ENCODE peak calls at places on chromosomes 13 and 19, in eight cellular contexts. C, D, K, L, T, I, V and F are unnamed samples.

GRCh38 chr13:109697936-109698335 is 88.4 kb downstream of the IRS2 start:
- DNase-seq in C (no peak), D (no peak), K (no peak), L (no peak), T (no peak), I (no peak), V (no peak), F (no peak)

GRCh38 chr13:39408512-39408911 is 194.5 kb downstream of the LHFPL6 start:
- DNase-seq in C (no peak), D (no peak), K (no peak), L (no peak), T (no peak), I (no peak), V (no peak), F (no peak)

GRCh38 chr13:83007226-83007625 is 875.0 kb downstream of the SLITRK1 start:
- DNase-seq in C (no peak), D (no peak), K (no peak), L (no peak), T (no peak), I (no peak), V (no peak), F (no peak)

GRCh38 chr13:87527036-87527435 is 144.1 kb upstream of the SLITRK5 start:
- DNase-seq in C (no peak), D (no peak), K (no peak), L (no peak), T (no peak), I (no peak), V (no peak), F (no peak)

GRCh38 chr19:15829786-15830185 is 14.3 kb upstream of the OR10H1 start:
- DNase-seq in C (no peak), D (no peak), K (no peak), L (no peak), T (no peak), I (no peak), V (no peak), F (no peak)

GRCh38 chr19:3618144-3618810 is 8.3 kb downstream of the CACTIN start:
- DNase-seq in C (peak), D (peak), K (no peak), L (peak), T (peak), I (no peak), V (peak), F (peak)

GRCh38 chr13:53783466-53783865 is 754.9 kb downstream of the OLFM4 start:
- DNase-seq in C (no peak), D (no peak), K (no peak), L (peak), T (peak), I (peak), V (no peak), F (no peak)

GRCh38 chr13:26957163-26957562 is 196.6 kb upstream of the GPR12 start:
- DNase-seq in C (no peak), D (no peak), K (no peak), L (no peak), T (no peak), I (no peak), V (no peak), F (no peak)

GRCh38 chr19:47445937-47446402 is 25.7 kb downstream of the SLC8A2 start:
- DNase-seq in C (no peak), D (no peak), K (no peak), L (peak), T (peak), I (peak), V (peak), F (no peak)

GRCh38 chr19:17488593-17489391 is 18.5 kb downstream of the SLC27A1 start:
- DNase-seq in C (no peak), D (no peak), K (no peak), L (peak), T (no peak), I (peak), V (peak), F (peak)

GRCh38 chr19:13076320-13076719 is 26.3 kb downstream of the LYL1 start:
- DNase-seq in C (no peak), D (no peak), K (no peak), L (no peak), T (no peak), I (no peak), V (no peak), F (no peak)